ENCODE peak calls at places on chromosome 10, in four cellular contexts. Q, X, W and P are unnamed samples.
A peak's percentile ranks its signal among the peaks of the same experiment; 100 is the strongest.

GRCh38 chr10:129545257-129545656 is 78.2 kb downstream of the MGMT start:
- DNase-seq in Q (no peak), W (no peak), X (no peak), P (no peak)

GRCh38 chr10:95256268-95256667 is 34.5 kb downstream of the PDLIM1 start:
- DNase-seq in Q (no peak), W (no peak), X (no peak), P (no peak)

GRCh38 chr10:59709472-59710125 is at the start of gene SLC16A9:
- DNase-seq in X (peak; percentile 89), W (peak; percentile 75), Q (peak; percentile 52), P (no peak)

GRCh38 chr10:29237786-29238185 is 51.1 kb upstream of the LYZL1 start:
- DNase-seq in Q (no peak), X (peak; percentile 52), W (no peak), P (no peak)

GRCh38 chr10:28535846-28536245 is 2.9 kb downstream of the WAC start:
- DNase-seq in W (no peak), X (no peak), Q (no peak), P (no peak)

GRCh38 chr10:112581921-112582320 is 134.9 kb downstream of the VTI1A start:
- DNase-seq in W (no peak), X (no peak), Q (no peak), P (no peak)

GRCh38 chr10:131474426-131474825 is 162.9 kb upstream of the TCERG1L start:
- DNase-seq in Q (no peak), W (no peak), X (no peak), P (no peak)

GRCh38 chr10:21145751-21146445 is 248.8 kb upstream of the NEBL start:
- DNase-seq in X (no peak), Q (no peak), W (no peak), P (no peak)

GRCh38 chr10:13759167-13759566 is 172.4 kb downstream of the PRPF18 start:
- DNase-seq in X (peak; percentile 77), Q (no peak), W (no peak), P (no peak)

GRCh38 chr10:71486465-71487114 is 89.9 kb downstream of the CDH23 start:
- DNase-seq in W (no peak), X (peak; percentile 93), Q (no peak), P (peak; percentile 24)

GRCh38 chr10:100895346-100895745 is 17.4 kb upstream of the SLF2 start:
- DNase-seq in Q (no peak), X (no peak), W (no peak), P (no peak)

GRCh38 chr10:49709934-49710333 is 30.5 kb downstream of the C10orf53 start:
- DNase-seq in Q (no peak), X (no peak), W (no peak), P (no peak)

GRCh38 chr10:57696641-57697040 is 571.1 kb downstream of the IPMK start:
- DNase-seq in Q (no peak), W (no peak), X (no peak), P (no peak)

GRCh38 chr10:79323602-79324001 is 23.7 kb upstream of the PPIF start:
- DNase-seq in Q (no peak), X (no peak), W (no peak), P (no peak)

GRCh38 chr10:80409121-80409520 is 770 bp downstream of the PRXL2A start:
- DNase-seq in Q (no peak), W (no peak), X (no peak), P (no peak)

GRCh38 chr10:116151076-116151475 is 121.9 kb downstream of the GFRA1 start:
- DNase-seq in X (no peak), W (no peak), Q (no peak), P (no peak)

GRCh38 chr10:9814285-9814866 is 1203.3 kb upstream of the CELF2 start:
- DNase-seq in W (no peak), X (no peak), Q (no peak), P (no peak)

GRCh38 chr10:99917963-99918825 is 91.6 kb downstream of the DNMBP start:
- DNase-seq in W (no peak), Q (peak; percentile 23), X (peak; percentile 96), P (no peak)

GRCh38 chr10:105827133-105827532 is 1186.0 kb downstream of the SORCS3 start:
- DNase-seq in W (no peak), Q (no peak), X (no peak), P (no peak)

GRCh38 chr10:4946349-4946717 is 16.9 kb upstream of the AKR1C1 start:
- DNase-seq in X (no peak), W (no peak), Q (no peak), P (no peak)

GRCh38 chr10:46106410-46107255 is 60.6 kb upstream of the MSMB start:
- DNase-seq in X (peak; percentile 92), W (peak; percentile 75), Q (peak; percentile 62), P (peak; percentile 33)

GRCh38 chr10:42954776-42955492 is 121.9 kb upstream of the RET start:
- DNase-seq in X (no peak), Q (no peak), W (peak; percentile 51), P (no peak)

GRCh38 chr10:7397049-7397448 is 13.8 kb downstream of the SFMBT2 start:
- DNase-seq in W (no peak), X (no peak), Q (no peak), P (no peak)

GRCh38 chr10:77026148-77026547 is 611.5 kb downstream of the KCNMA1 start:
- DNase-seq in X (no peak), Q (no peak), W (no peak), P (no peak)

GRCh38 chr10:47027812-47028260 is 116.6 kb downstream of the PTPN20 start:
- DNase-seq in X (peak; percentile 24), W (peak; percentile 53), Q (peak; percentile 8), P (no peak)

GRCh38 chr10:121610798-121611325 is 12.6 kb upstream of the FGFR2 start:
- DNase-seq in X (peak; percentile 23), W (no peak), Q (no peak), P (no peak)

GRCh38 chr10:71254834-71255539 is 42.6 kb downstream of the UNC5B start:
- DNase-seq in W (no peak), X (no peak), Q (no peak), P (no peak)

GRCh38 chr10:130487562-130487961 is 351.4 kb downstream of the GLRX3 start:
- DNase-seq in Q (no peak), X (no peak), W (no peak), P (no peak)

GRCh38 chr10:119667562-119668328 is 16.6 kb downstream of the BAG3 start:
- DNase-seq in Q (peak; percentile 90), W (peak; percentile 91), X (peak; percentile 67), P (peak; percentile 48)

GRCh38 chr10:351770-352318 is 216.6 kb downstream of the ZMYND11 start:
- DNase-seq in X (peak; percentile 34), Q (no peak), W (peak; percentile 51), P (no peak)

GRCh38 chr10:42875792-42876191 is 93.2 kb downstream of the BMS1 start:
- DNase-seq in W (no peak), Q (no peak), X (peak; percentile 55), P (no peak)

GRCh38 chr10:36880898-36881297 is 244.5 kb upstream of the ANKRD30A start:
- DNase-seq in X (no peak), W (no peak), Q (no peak), P (no peak)

GRCh38 chr10:43057831-43058340 is 19.0 kb upstream of the RET start:
- DNase-seq in Q (peak; percentile 5), X (no peak), W (no peak), P (no peak)

GRCh38 chr10:72794260-72794659 is 99.3 kb upstream of the OIT3 start:
- DNase-seq in Q (no peak), X (no peak), W (no peak), P (no peak)

GRCh38 chr10:72793752-72794151 is 99.8 kb upstream of the OIT3 start:
- DNase-seq in Q (no peak), W (no peak), X (no peak), P (no peak)

GRCh38 chr10:72792288-72792687 is 100.3 kb downstream of the MCU start:
- DNase-seq in Q (no peak), X (no peak), W (no peak), P (no peak)

GRCh38 chr10:72785422-72785818 is 93.5 kb downstream of the MCU start:
- DNase-seq in X (no peak), Q (no peak), W (no peak), P (no peak)

GRCh38 chr10:72790216-72790990 is 98.5 kb downstream of the MCU start:
- DNase-seq in X (no peak), Q (no peak), W (no peak), P (no peak)
- H3K27ac ChIP-seq in X (no peak overlapping the region), Q (no peak overlapping the region), W (no peak overlapping the region), P (no peak overlapping the region)

DNA sequence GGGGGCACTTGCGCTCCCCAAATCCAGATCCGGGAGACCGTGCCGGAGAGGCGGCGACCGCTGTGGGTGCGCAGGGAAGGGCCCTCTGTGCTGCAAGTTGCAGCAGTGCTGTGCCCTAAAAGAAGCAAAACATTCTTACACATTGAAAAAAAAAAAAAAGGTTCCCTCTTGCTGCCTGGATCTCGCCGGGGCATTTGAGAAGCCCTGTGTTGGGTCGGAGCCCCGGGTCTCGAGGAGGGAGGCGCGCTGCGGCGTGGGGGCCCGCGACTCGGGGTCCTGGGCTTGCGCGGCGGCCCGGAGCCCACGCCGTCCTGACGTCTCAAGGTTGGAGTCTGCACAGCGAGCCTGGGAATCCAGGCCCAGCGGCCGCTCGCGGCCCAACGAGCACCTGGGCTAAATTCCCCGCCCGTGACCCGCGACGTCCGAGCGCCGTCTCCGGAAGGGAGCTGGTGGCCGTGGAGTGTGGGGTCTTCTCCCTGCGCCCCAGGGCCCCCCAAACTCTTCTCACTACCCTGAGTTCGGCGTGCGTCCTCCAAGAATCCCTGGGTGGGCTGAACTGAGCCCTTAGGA is 1.3 kb upstream of the CTBP2 start:
- DNase-seq in W (no peak), Q (peak; percentile 29), X (no peak), P (no peak)
- TF ChIP-seq CTCF in W (no peak), Q (peak; percentile 52), X (peak; percentile 74), P (no peak)

GRCh38 chr10:133179651-133180050 is 19.6 kb downstream of the KNDC1 start:
- DNase-seq in X (no peak), Q (no peak), W (no peak), P (no peak)
- H3K9me3 ChIP-seq in X (peaks cover 8% of the 10 kb centered on the region), Q (no peaks in the 10 kb centered on the region), W (no peaks in the 10 kb centered on the region), P (no peaks in the 10 kb centered on the region)

GRCh38 chr10:122864901-122865300 is 14.5 kb downstream of the FAM24B start:
- DNase-seq in W (no peak), X (no peak), Q (no peak), P (no peak)

GRCh38 chr10:122859527-122859926 is 13.9 kb upstream of the CUZD1 start:
- DNase-seq in X (no peak), Q (no peak), W (no peak), P (no peak)

GRCh38 chr10:122861724-122862161 is 16.1 kb upstream of the CUZD1 start:
- DNase-seq in W (no peak), X (no peak), Q (no peak), P (no peak)

GRCh38 chr10:122863796-122864592 is 15.4 kb downstream of the FAM24B start:
- DNase-seq in Q (no peak), W (no peak), X (no peak), P (no peak)

GRCh38 chr10:122863216-122863615 is 16.2 kb downstream of the FAM24B start:
- DNase-seq in Q (no peak), W (no peak), X (no peak), P (no peak)
- H3K27ac ChIP-seq in Q (no peak overlapping the region), W (no peak overlapping the region), X (no peak overlapping the region), P (no peak overlapping the region)